ENCODE peak calls at places on chromosomes 1 and 21, in eight cellular contexts. K is fibroblast of the aortic adventitia, P is breast epithelium, A is psoas muscle, D is coronary artery, T is DND-41, V is Peyer's patch, X is tibial nerve. I is an unnamed sample.

GRCh38 chr1:168324745-168325425 is 44.2 kb downstream of the TBX19 start:
- DNase-seq in D (no peak), X (no peak), K (no peak), P (no peak), T (no peak), V (no peak), A (no peak), I (no peak)

GRCh38 chr1:15756143-15757015 is 2.2 kb upstream of the FBLIM1 start:
- DNase-seq in V (no peak), K (no peak), A (no peak), D (peak), T (no peak), X (no peak), P (peak), I (peak)

GRCh38 chr1:29855761-29856160 is 619.4 kb downstream of the PTPRU start:
- DNase-seq in X (no peak), T (no peak), V (no peak), A (no peak), K (no peak), P (no peak), D (peak), I (no peak)

GRCh38 chr1:66152034-66152433 is 359.3 kb downstream of the PDE4B start:
- DNase-seq in D (no peak), K (no peak), V (no peak), T (no peak), A (no peak), P (no peak), X (no peak), I (no peak)

GRCh38 chr1:15633756-15634420 is 16.6 kb downstream of the DDI2 start:
- DNase-seq in A (no peak), P (no peak), X (no peak), D (no peak), K (no peak), T (no peak), V (no peak), I (no peak)

GRCh38 chr21:45826733-45827692 is 154.6 kb upstream of the COL6A1 start:
- DNase-seq in A (no peak), T (no peak), X (no peak), K (no peak), P (no peak), D (no peak), V (no peak), I (no peak)

GRCh38 chr1:18879221-18879790 is 19.8 kb upstream of the TAS1R2 start:
- DNase-seq in A (no peak), K (no peak), X (no peak), V (no peak), P (no peak), D (no peak), T (no peak), I (no peak)

GRCh38 chr1:55823521-55824296 is 608.5 kb upstream of the USP24 start:
- DNase-seq in K (no peak), P (no peak), D (no peak), A (no peak), V (no peak), X (no peak), T (no peak), I (peak)

GRCh38 chr1:247639381-247639981 is 34.1 kb downstream of the OR2G3 start:
- DNase-seq in V (no peak), T (no peak), K (peak), D (no peak), P (peak), X (peak), A (peak), I (peak)

GRCh38 chr1:47407481-47407880 is 8.6 kb upstream of the FOXE3 start:
- DNase-seq in T (no peak), K (no peak), X (no peak), A (no peak), D (no peak), V (no peak), P (no peak), I (peak)

GRCh38 chr1:7334475-7335035 is 436.5 kb upstream of the VAMP3 start:
- DNase-seq in V (no peak), P (no peak), X (no peak), A (no peak), D (peak), T (no peak), K (peak), I (peak)

GRCh38 chr1:23178931-23179330 is 10.3 kb upstream of the LUZP1 start:
- DNase-seq in T (no peak), D (no peak), V (no peak), P (no peak), X (no peak), K (peak), A (no peak), I (peak)

GRCh38 chr1:161720341-161720887 is 930 bp upstream of the FCRLB start:
- DNase-seq in A (no peak), X (no peak), V (no peak), P (no peak), D (no peak), K (no peak), T (no peak), I (no peak)

GRCh38 chr1:171984262-171984661 is 143.0 kb downstream of the DNM3 start:
- DNase-seq in X (no peak), T (no peak), V (no peak), K (peak), A (peak), P (no peak), D (no peak), I (no peak)

GRCh38 chr1:85386068-85386722 is 78.8 kb downstream of the DDAH1 start:
- DNase-seq in D (no peak), V (no peak), X (no peak), K (no peak), P (no peak), T (no peak), A (no peak), I (no peak)

GRCh38 chr1:25430073-25430665 is 528 bp upstream of the MACO1 start:
- DNase-seq in P (peak), K (no peak), T (peak), X (peak), D (peak), A (peak), V (peak), I (peak)

GRCh38 chr1:41420877-41421276 is 59.6 kb downstream of the FOXO6 start:
- DNase-seq in D (no peak), V (no peak), K (peak), T (no peak), P (no peak), X (peak), A (no peak), I (no peak)

GRCh38 chr21:42668193-42668592 is 14.8 kb downstream of the PDE9A start:
- DNase-seq in V (no peak), T (no peak), K (no peak), A (no peak), D (no peak), P (no peak), X (no peak), I (no peak)

GRCh38 chr1:213649373-213649772 is 338.4 kb upstream of the PROX1 start:
- DNase-seq in D (no peak), A (no peak), P (no peak), V (no peak), X (no peak), K (no peak), T (no peak), I (no peak)

GRCh38 chr21:25370311-25370744 is 237.0 kb downstream of the MRPL39 start:
- DNase-seq in V (no peak), X (no peak), P (no peak), K (peak), A (no peak), T (no peak), D (no peak), I (peak)

GRCh38 chr1:7584643-7585042 is 186.5 kb upstream of the VAMP3 start:
- DNase-seq in V (no peak), P (no peak), A (no peak), K (no peak), T (no peak), D (no peak), X (no peak), I (no peak)

GRCh38 chr1:214946615-214947014 is 135.9 kb upstream of the KCNK2 start:
- DNase-seq in V (no peak), K (no peak), A (no peak), D (no peak), T (no peak), X (no peak), P (no peak), I (no peak)

GRCh38 chr1:29650476-29650875 is 414.2 kb downstream of the PTPRU start:
- DNase-seq in T (no peak), K (no peak), V (peak), P (no peak), X (no peak), D (peak), A (no peak), I (no peak)

GRCh38 chr1:174966000-174966572 is 33.7 kb upstream of the CACYBP start:
- DNase-seq in D (no peak), A (no peak), T (no peak), P (no peak), K (peak), X (no peak), V (no peak), I (peak)

GRCh38 chr1:33211972-33212371 is 30.1 kb upstream of the TRIM62 start:
- DNase-seq in D (no peak), T (no peak), P (no peak), A (no peak), V (no peak), K (no peak), X (no peak), I (no peak)

GRCh38 chr1:162397943-162398560 is 13.9 kb downstream of the SH2D1B start:
- DNase-seq in P (no peak), K (no peak), X (no peak), V (no peak), T (no peak), D (no peak), A (no peak), I (no peak)

GRCh38 chr1:216518844-216519627 is 95.8 kb upstream of the USH2A start:
- DNase-seq in K (no peak), P (no peak), D (no peak), V (no peak), T (no peak), A (no peak), X (no peak), I (no peak)

GRCh38 chr21:45769896-45770295 is 126.4 kb downstream of the PCBP3 start:
- DNase-seq in T (no peak), X (no peak), V (no peak), K (no peak), D (no peak), P (no peak), A (no peak), I (no peak)

GRCh38 chr1:152817309-152817708 is 5.5 kb downstream of the LCE1B start:
- DNase-seq in X (no peak), P (no peak), T (no peak), D (no peak), A (no peak), K (no peak), V (no peak), I (peak)

GRCh38 chr21:38477241-38477640 is 21.0 kb downstream of the ERG start:
- DNase-seq in T (no peak), X (no peak), K (no peak), V (no peak), D (no peak), P (no peak), A (no peak), I (no peak)

GRCh38 chr1:110243146-110243545 is 33.0 kb downstream of the KCNC4 start:
- DNase-seq in X (no peak), A (no peak), P (peak), D (no peak), T (no peak), V (no peak), K (no peak), I (no peak)

GRCh38 chr1:24713176-24713575 is 32.1 kb upstream of the CLIC4 start:
- DNase-seq in V (no peak), P (no peak), D (no peak), X (no peak), K (peak), T (no peak), A (no peak), I (no peak)

GRCh38 chr1:46455951-46456350 is 33.7 kb upstream of the DMBX1 start:
- DNase-seq in K (no peak), P (no peak), A (no peak), T (no peak), V (no peak), X (no peak), D (no peak), I (no peak)

DNA sequence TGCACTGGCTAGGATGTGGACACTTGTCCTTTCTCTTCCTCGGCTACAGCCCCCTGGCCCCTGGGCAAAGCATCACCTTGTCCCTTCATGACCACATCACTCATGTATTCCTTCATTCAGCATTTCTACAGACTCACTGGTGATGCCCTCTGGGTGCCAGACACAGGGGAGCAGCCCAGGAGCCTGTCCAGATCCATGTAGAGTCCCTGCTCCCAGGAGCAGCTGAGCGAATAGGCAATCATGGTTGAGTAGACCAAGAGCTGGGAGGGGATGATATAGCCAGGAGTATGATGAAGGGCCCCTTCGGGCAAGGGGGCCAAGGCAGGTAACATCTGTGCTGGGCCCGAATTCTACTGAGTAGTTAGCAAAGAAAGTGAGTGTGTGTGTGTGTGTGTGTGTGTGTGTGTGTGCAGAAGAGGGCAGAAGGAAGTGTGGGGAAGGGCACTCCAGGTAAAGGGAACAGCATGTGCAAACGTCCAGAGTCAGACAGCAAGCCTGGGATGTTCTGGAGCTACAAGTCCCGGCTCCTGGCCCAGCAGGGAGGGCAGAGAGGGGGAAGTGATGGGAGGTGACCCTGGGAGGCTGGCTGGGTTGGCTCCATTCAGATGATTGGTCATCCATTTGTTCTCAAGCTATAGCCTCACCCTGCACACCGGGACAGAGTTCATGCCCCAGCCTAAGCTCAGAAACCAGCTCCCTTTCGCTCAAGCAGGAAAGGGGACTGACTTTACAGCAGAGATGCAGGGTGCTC is 21.0 kb upstream of the PIK3CD start:
- DNase-seq in A (no peak), V (peak), X (no peak), T (peak), K (no peak), D (no peak), P (no peak), I (no peak)
- H3K4me3 ChIP-seq in A (no peak), V (peak), X (peak), T (peak), K (no peak), D (no peak), P (peak), I (no peak)

DNA sequence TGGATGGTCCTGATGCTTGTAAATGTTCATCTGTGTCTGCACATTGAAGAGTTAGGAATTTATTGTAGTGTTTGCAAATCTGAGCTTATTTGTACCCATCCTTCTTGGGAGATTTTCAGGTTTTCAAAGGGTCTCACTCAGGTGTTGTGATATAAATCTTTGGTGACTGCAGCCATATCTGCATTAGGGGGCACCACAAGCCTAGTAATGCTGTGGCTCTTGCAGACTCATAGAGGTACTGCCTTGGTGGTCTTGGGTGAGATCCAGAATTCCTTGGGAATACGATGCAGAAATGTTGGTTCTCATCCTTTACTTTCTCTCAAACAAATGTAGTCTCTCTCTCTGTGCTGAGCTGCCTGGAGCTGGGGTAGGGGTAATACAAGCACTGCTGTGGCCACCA is 405.9 kb downstream of the TTLL7 start:
- DNase-seq in T (no peak), X (no peak), D (no peak), V (no peak), P (no peak), K (no peak), A (no peak), I (no peak)
- TF ChIP-seq CTCF in T (no peak), X (no peak), D (no peak), V (no peak), P (no peak), K (no peak), A (no peak), I (no peak)

GRCh38 chr1:228085287-228085926 is 2.9 kb downstream of the ARF1 start:
- DNase-seq in K (peak), D (no peak), V (no peak), P (no peak), X (peak), A (peak), T (no peak), I (peak)
- H3K4me3 ChIP-seq in K (peak), D (peak), V (peak), P (peak), X (peak), A (peak), T (peak), I (peak)

GRCh38 chr1:156608036-156608674 is 6.9 kb upstream of the GPATCH4 start:
- DNase-seq in A (no peak), V (peak), T (peak), P (peak), X (peak), D (no peak), K (peak), I (peak)

DNA sequence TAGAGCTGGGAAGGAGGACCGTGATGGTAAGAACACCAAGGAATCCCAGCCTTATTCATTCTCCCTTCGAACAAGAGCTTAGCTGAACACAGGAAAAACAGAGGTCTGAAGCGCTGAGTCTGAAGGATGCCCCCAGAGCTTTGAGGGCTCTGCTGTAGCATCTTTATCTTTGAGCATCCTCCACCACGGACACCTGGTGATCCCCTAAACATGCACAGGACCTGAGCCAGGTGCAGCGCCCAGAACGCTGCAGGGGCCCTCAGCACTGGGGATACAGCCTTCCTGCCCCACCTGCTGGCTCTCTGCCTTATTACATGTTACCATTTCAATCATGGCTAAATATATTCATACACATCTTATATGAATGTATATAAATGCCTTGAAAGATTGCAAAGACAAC is 7.7 kb upstream of the GPATCH4 start:
- DNase-seq in T (peak), D (no peak), P (no peak), A (no peak), X (no peak), K (no peak), V (peak), I (peak)
- TF ChIP-seq CTCF in T (peak), D (no peak), P (peak), A (peak), X (peak), K (peak), V (peak), I (peak)

DNA sequence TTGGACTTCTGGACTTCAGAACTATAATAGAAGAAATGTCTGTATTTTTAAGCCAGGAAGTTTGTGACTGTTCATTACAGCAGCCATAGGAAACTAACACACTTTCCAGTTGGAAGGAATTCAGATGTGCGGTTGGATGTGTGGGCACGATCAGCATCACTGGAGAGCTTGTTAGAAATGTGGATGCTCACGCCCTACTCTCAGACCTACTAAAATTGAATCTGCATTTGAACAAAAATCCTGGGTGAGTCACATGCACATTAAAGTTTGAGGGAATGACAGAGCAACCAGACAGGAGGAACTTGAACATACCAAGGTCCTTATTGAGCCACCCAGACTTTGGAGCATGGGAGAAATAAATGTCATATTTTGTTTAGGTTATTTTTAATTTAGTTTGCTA is 346.4 kb downstream of the BARHL2 start:
- DNase-seq in T (no peak), V (no peak), P (no peak), K (peak), D (no peak), X (no peak), A (no peak), I (peak)
- H3K4me3 ChIP-seq in T (no peak), V (no peak), P (no peak), K (no peak), D (no peak), X (no peak), A (no peak), I (no peak)

GRCh38 chr1:100456880-100457279 is 81.1 kb upstream of the GPR88 start:
- DNase-seq in A (no peak), K (no peak), D (no peak), P (no peak), V (no peak), T (no peak), X (no peak), I (peak)

GRCh38 chr1:100452641-100453040 is 85.3 kb upstream of the GPR88 start:
- DNase-seq in A (no peak), V (no peak), D (no peak), K (no peak), T (no peak), X (no peak), P (no peak), I (peak)

GRCh38 chr1:100457683-100458082 is 80.3 kb upstream of the GPR88 start:
- DNase-seq in A (no peak), V (no peak), K (no peak), T (no peak), D (no peak), P (no peak), X (no peak), I (no peak)

GRCh38 chr1:100458925-100459814 is 78.8 kb upstream of the GPR88 start:
- DNase-seq in T (peak), A (peak), V (peak), X (peak), P (peak), D (no peak), K (peak), I (peak)

DNA sequence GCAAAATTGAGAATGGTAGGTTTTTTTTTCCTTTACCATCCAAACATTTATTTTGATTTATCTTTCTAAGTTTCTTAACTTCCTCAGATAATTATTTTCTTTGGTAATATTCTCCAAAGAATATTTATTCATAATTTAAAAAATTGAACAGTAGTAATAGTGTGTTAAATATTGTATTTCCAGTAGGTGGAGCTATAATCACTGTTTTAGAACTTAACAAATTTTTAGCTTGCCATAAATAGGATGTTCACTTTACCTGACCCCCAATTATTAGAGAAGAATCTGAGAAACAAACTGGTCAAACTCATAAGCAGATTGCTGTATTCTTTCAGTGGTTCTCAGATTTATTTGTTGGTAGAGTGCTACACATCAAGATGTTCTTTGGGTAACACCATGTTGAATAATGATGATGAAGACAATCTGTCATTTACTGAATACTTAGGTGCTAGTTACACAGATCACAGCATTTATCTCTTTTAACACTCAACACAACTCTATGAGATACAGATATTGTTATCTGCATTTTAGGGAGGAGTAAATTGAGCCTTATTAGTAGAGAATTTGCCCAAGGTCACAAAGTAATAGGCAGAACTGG is 82.4 kb upstream of the GPR88 start:
- DNase-seq in D (no peak), A (no peak), V (no peak), P (no peak), K (peak), X (no peak), T (no peak), I (peak)
- TF ChIP-seq CTCF in D (no peak), A (peak), V (peak), P (no peak), K (peak), X (peak), T (peak), I (peak)

GRCh38 chr1:61746768-61747167 is 4.5 kb downstream of the PATJ start:
- DNase-seq in T (no peak), X (no peak), V (no peak), K (peak), A (no peak), P (no peak), D (no peak), I (peak)
- H3K4me3 ChIP-seq in T (no peak), X (no peak), V (no peak), K (peak), A (peak), P (no peak), D (no peak), I (no peak)

GRCh38 chr1:88683516-88683847 is 591 bp upstream of the PKN2 start:
- DNase-seq in P (peak), K (no peak), V (peak), A (peak), T (peak), X (peak), D (no peak), I (peak)
- TF ChIP-seq CTCF in P (no peak), K (no peak), V (no peak), A (no peak), T (no peak), X (no peak), D (no peak), I (no peak)